ENCODE peak calls at places on chromosomes 4 and X, in nine cellular contexts. X is aorta; R is lung; W is stimulated activated CD4-positive, alpha-beta T cell treated with anti-CD3 and anti-CD28 coated beads, Interleukin-12 subunit alpha, Interleukin-12 subunit beta, amount 100 ng/mL, for 48 hours; C is A172; J is NCI-H345; N is naive thymus-derived CD4-positive, alpha-beta T cell; I is left ventricle myocardium inferior; D is G401. M is an unnamed sample.

GRCh38 chrX:125205918-125206665 is 113.6 kb upstream of the TEX13C start:
- DNase-seq in X (no peak), D (peak), W (no peak), J (peak), C (no peak), R (no peak), N (no peak), I (peak), M (peak)

GRCh38 chr4:185774815-185775684 is 36.9 kb downstream of the SORBS2 start:
- DNase-seq in X (peak), D (peak), J (no peak), R (peak), N (no peak), I (no peak), C (peak), W (no peak), M (no peak)

GRCh38 chrX:119041175-119041574 is 31.6 kb upstream of the CT47C1 start:
- DNase-seq in J (no peak), N (no peak), D (no peak), X (no peak), W (no peak), I (peak), R (peak), C (peak), M (no peak)

GRCh38 chr4:2059726-2060577 is 825 bp downstream of the NAT8L start:
- DNase-seq in J (peak), C (no peak), W (no peak), R (no peak), D (no peak), X (no peak), I (peak), N (no peak), M (no peak)

GRCh38 chrX:143854006-143854405 is 29.9 kb upstream of the UBE2NL start:
- DNase-seq in D (no peak), I (no peak), W (no peak), J (no peak), N (no peak), C (peak), X (no peak), R (no peak), M (no peak)

GRCh38 chr4:88985088-88985779 is 71.8 kb downstream of the FAM13A start:
- DNase-seq in W (no peak), R (no peak), X (no peak), J (no peak), N (no peak), I (no peak), D (no peak), C (no peak), M (no peak)

GRCh38 chrX:47244676-47245075 is 11.9 kb downstream of the USP11 start:
- DNase-seq in R (no peak), J (no peak), X (peak), N (no peak), I (no peak), W (no peak), C (no peak), D (no peak), M (no peak)

GRCh38 chr4:3302164-3302785 is 9.5 kb downstream of the RGS12 start:
- DNase-seq in N (peak), W (no peak), J (no peak), I (no peak), C (peak), R (no peak), D (no peak), X (peak), M (no peak)

GRCh38 chrX:41933546-41933945 is 10.2 kb upstream of the CASK start:
- DNase-seq in J (no peak), C (peak), I (no peak), X (no peak), D (no peak), R (no peak), W (no peak), N (no peak), M (no peak)

GRCh38 chr4:119041951-119042560 is 93.6 kb upstream of the MYOZ2 start:
- DNase-seq in C (peak), N (peak), I (no peak), R (peak), X (peak), D (peak), J (peak), W (peak), M (peak)

GRCh38 chr4:85147481-85148076 is 181.1 kb upstream of the WDFY3 start:
- DNase-seq in N (no peak), J (peak), I (peak), W (no peak), X (no peak), R (no peak), C (peak), D (peak), M (no peak)

GRCh38 chrX:47172549-47172948 is 21.1 kb upstream of the UBA1 start:
- DNase-seq in I (no peak), X (no peak), N (no peak), J (no peak), C (no peak), W (no peak), D (no peak), R (no peak), M (no peak)

GRCh38 chr4:702618-703048 is 3.0 kb upstream of the PCGF3 start:
- DNase-seq in W (no peak), D (no peak), C (no peak), I (no peak), J (no peak), N (no peak), X (no peak), R (no peak), M (no peak)

GRCh38 chrX:12007881-12008280 is 130.4 kb upstream of the FRMPD4 start:
- DNase-seq in J (no peak), R (no peak), N (no peak), W (no peak), C (peak), X (no peak), D (no peak), I (no peak), M (no peak)

GRCh38 chr4:10524196-10524833 is 67.1 kb upstream of the ZNF518B start:
- DNase-seq in W (no peak), R (no peak), X (no peak), D (no peak), N (no peak), C (no peak), J (no peak), I (no peak), M (peak)